ENCODE peak calls at places on chromosomes 16 and 17, in ten cellular contexts. W, L, U, J, A, B, G, Z, M and Y are unnamed samples.

GRCh38 chr17:7613769-7614421 is 802 bp downstream of the FXR2 start:
- DNase-seq in Z (peak), J (no peak), L (no peak), A (peak), U (no peak), G (no peak), W (no peak), M (no peak), B (no peak), Y (no peak)

GRCh38 chr17:12665263-12666210 is at the start of gene MYOCD:
- DNase-seq in B (no peak), W (peak), A (peak), L (no peak), M (no peak), U (peak), Z (peak), J (no peak), G (no peak), Y (no peak)

GRCh38 chr17:43352579-43352978 is 46.2 kb upstream of the ARL4D start:
- DNase-seq in G (no peak), A (no peak), M (no peak), J (no peak), Z (no peak), W (no peak), L (no peak), B (no peak), U (no peak), Y (no peak)

GRCh38 chr16:22132801-22133200 is 29.5 kb upstream of the SDR42E2 start:
- DNase-seq in W (no peak), A (no peak), Z (no peak), G (no peak), U (no peak), J (no peak), B (no peak), L (peak), M (no peak), Y (no peak)

GRCh38 chr16:11665071-11665491 is 3.2 kb upstream of the SNN start:
- DNase-seq in Z (no peak), U (no peak), L (no peak), M (no peak), A (no peak), G (no peak), B (no peak), J (no peak), W (no peak), Y (peak)

GRCh38 chr17:63697341-63698286 is 2.3 kb downstream of the LIMD2 start:
- DNase-seq in M (no peak), L (no peak), G (peak), A (no peak), Z (no peak), W (peak), J (no peak), B (peak), U (no peak), Y (peak)

GRCh38 chr16:10500582-10500981 is 79.8 kb downstream of the EMP2 start:
- DNase-seq in G (no peak), A (no peak), J (no peak), W (no peak), B (no peak), L (no peak), M (no peak), U (no peak), Z (no peak), Y (no peak)

GRCh38 chr16:7515543-7515942 is 182.9 kb downstream of the RBFOX1 start:
- DNase-seq in M (no peak), A (no peak), L (no peak), J (no peak), B (no peak), G (no peak), W (no peak), Z (no peak), U (no peak), Y (no peak)

GRCh38 chr17:7294614-7295153 is at the start of gene YBX2:
- DNase-seq in W (peak), J (no peak), G (peak), A (peak), M (no peak), U (no peak), Z (no peak), L (no peak), B (no peak), Y (peak)

GRCh38 chr16:51429041-51429440 is 278.0 kb upstream of the SALL1 start:
- DNase-seq in M (no peak), Z (no peak), W (no peak), U (no peak), J (no peak), A (no peak), G (no peak), L (no peak), B (no peak), Y (no peak)

GRCh38 chr17:7261377-7262191 is 694 bp downstream of the CLDN7 start:
- DNase-seq in G (no peak), Z (no peak), U (no peak), J (no peak), W (no peak), M (no peak), A (no peak), L (no peak), B (no peak), Y (peak)

GRCh38 chr17:44007346-44008204 is 3.2 kb downstream of the NAGS start:
- DNase-seq in M (no peak), G (no peak), W (no peak), L (no peak), J (no peak), Z (peak), B (no peak), A (no peak), U (no peak), Y (peak)

GRCh38 chr16:61323456-61323855 is 712.8 kb downstream of the CDH8 start:
- DNase-seq in W (no peak), M (no peak), A (no peak), J (no peak), U (no peak), B (no peak), Z (no peak), L (no peak), G (no peak), Y (no peak)

GRCh38 chr16:28110074-28110473 is 46.6 kb upstream of the GSG1L start:
- DNase-seq in M (no peak), L (peak), W (no peak), Z (no peak), J (no peak), A (peak), U (no peak), B (peak), G (no peak), Y (no peak)

GRCh38 chr17:43810226-43810715 is 22.7 kb downstream of the MPP3 start:
- DNase-seq in J (no peak), W (no peak), B (no peak), L (no peak), M (no peak), Z (no peak), U (no peak), A (no peak), G (no peak), Y (no peak)

GRCh38 chr17:63295288-63295687 is 150.8 kb downstream of the CYB561 start:
- DNase-seq in G (no peak), L (no peak), J (no peak), M (no peak), W (no peak), A (peak), Z (no peak), U (no peak), B (no peak), Y (no peak)

GRCh38 chr16:79613009-79613408 is 12.5 kb upstream of the MAF start:
- DNase-seq in G (no peak), M (no peak), U (no peak), B (no peak), L (no peak), W (no peak), A (no peak), J (no peak), Z (no peak), Y (no peak)

GRCh38 chr17:41976142-41976768 is 9.7 kb downstream of the CNP start:
- DNase-seq in L (no peak), G (no peak), Z (no peak), U (peak), B (peak), M (no peak), J (no peak), A (no peak), W (no peak), Y (no peak)

DNA sequence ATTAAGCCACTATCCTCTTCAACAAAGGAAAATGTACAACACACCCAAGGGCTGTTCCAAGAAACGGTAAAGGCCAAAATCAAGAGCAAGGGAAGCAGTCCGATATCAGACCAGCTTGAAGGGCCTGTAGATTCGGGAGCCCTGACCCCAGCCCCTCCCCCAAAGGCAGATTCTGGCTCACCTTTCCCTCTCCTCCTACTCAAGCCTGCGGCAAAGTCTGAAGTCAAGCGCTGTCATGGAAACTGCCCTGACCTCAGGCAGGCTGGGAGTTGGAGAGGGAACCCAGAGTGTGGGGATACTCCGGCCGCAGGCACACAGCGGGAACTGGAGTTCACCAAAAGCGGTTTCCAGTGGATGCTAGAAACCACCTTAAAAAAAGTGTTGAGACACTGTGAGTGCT is 1.8 kb downstream of the ALYREF start:
- DNase-seq in A (no peak), L (peak), Z (no peak), U (no peak), B (no peak), M (no peak), W (no peak), G (no peak), J (no peak), Y (no peak)
- H3K27ac ChIP-seq in A (no peak), L (no peak), Z (no peak), U (no peak), B (no peak), M (no peak), W (no peak), G (peak), J (no peak), Y (no peak)

GRCh38 chr17:78675316-78675616 is 98.1 kb upstream of the DNAH17 start:
- DNase-seq in A (no peak), W (no peak), L (no peak), J (no peak), G (no peak), B (no peak), U (no peak), Z (no peak), M (no peak), Y (peak)
- TF ChIP-seq POLR2A in A (no peak), W (no peak), L (no peak), J (no peak), G (no peak), B (no peak), U (no peak), Z (no peak), M (no peak), Y (no peak)

GRCh38 chr17:1368588-1368987 is 31.4 kb downstream of the YWHAE start:
- DNase-seq in L (no peak), B (no peak), J (no peak), G (no peak), A (no peak), W (no peak), U (no peak), M (no peak), Z (no peak), Y (no peak)

GRCh38 chr17:1366234-1366633 is 33.8 kb downstream of the YWHAE start:
- DNase-seq in B (peak), M (no peak), L (no peak), U (no peak), G (no peak), W (no peak), Z (no peak), J (no peak), A (no peak), Y (no peak)

GRCh38 chr17:1367351-1367745 is 32.7 kb downstream of the YWHAE start:
- DNase-seq in J (no peak), Z (no peak), M (no peak), L (no peak), W (no peak), U (no peak), B (no peak), A (peak), G (no peak), Y (no peak)

GRCh38 chr17:1362964-1363363 is 37.1 kb downstream of the YWHAE start:
- DNase-seq in G (no peak), W (no peak), B (peak), L (no peak), Z (no peak), U (no peak), J (peak), M (no peak), A (no peak), Y (no peak)

DNA sequence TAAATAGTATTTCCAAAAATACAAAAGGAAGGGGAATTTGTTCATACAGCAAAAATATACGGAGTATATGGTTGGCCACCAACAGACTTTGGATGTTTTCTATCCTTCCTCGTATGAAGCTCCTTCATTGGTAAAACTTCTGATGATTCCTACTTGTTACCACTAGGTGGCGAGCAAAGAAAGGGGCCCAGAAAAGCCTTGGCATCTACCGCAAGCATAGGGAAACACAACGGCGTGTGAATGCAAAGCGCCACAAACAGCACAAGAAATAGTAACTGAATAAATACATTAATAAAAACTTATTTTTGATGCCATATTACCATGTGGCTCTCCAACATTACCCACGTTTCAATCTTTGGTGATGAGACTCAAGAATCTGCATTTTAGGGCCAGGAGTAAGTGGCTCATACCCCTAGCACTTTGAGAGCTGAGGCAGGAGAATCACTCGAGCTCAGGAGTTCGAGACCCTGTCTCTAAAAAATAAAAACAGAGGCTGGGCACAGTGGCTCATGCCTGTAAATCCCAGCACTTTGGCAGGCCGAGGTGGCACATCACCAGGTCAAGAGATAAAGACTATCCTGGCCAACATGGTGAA is 34.5 kb downstream of the YWHAE start:
- DNase-seq in Z (peak), L (no peak), B (peak), U (peak), M (no peak), J (peak), G (peak), A (peak), W (no peak), Y (peak)
- H3K4me3 ChIP-seq in Z (no peak), L (no peak), B (no peak), U (no peak), M (no peak), J (no peak), G (no peak), A (no peak), W (no peak), Y (no peak)

GRCh38 chr16:70682239-70683145 is 3.4 kb downstream of the MTSS2 start:
- DNase-seq in W (peak), Z (no peak), A (no peak), J (no peak), B (no peak), G (no peak), M (no peak), U (no peak), L (no peak), Y (no peak)
- H3K27ac ChIP-seq in W (peak), Z (peak), A (peak), J (peak), B (no peak), G (no peak), M (peak), U (peak), L (peak), Y (peak)

GRCh38 chr16:23556881-23557778 is at the start of the genes EARS2 and UBFD1:
- DNase-seq in W (peak), L (peak), G (peak), U (peak), M (peak), J (peak), Z (peak), A (peak), B (peak), Y (peak)
- TF ChIP-seq POLR2A in W (peak), L (no peak), G (peak), U (peak), M (peak), J (no peak), Z (peak), A (peak), B (no peak), Y (peak)

GRCh38 chr17:55547027-55547670 is 35.9 kb upstream of the SMIM36 start:
- DNase-seq in Z (no peak), M (no peak), J (no peak), B (no peak), A (peak), U (no peak), L (no peak), W (no peak), G (no peak), Y (no peak)
- H3K4me3 ChIP-seq in Z (no peak), M (no peak), J (no peak), B (no peak), A (no peak), U (no peak), L (no peak), W (no peak), G (no peak), Y (no peak)

GRCh38 chr17:27217631-27218030 is 76.3 kb upstream of the WSB1 start:
- DNase-seq in W (no peak), M (no peak), G (no peak), U (no peak), Z (no peak), B (no peak), L (no peak), A (no peak), J (no peak), Y (peak)
- H3K27ac ChIP-seq in W (no peak), M (no peak), G (no peak), U (no peak), Z (no peak), B (no peak), L (no peak), A (no peak), J (no peak), Y (peak)